ENCODE peak calls at places on chromosomes 11 and 22, in seven cellular contexts. O is HCT116, Z is sigmoid colon, M is spleen, F is endothelial cell of umbilical vein, X is stomach, V is H1. Y is an unnamed sample.

GRCh38 chr11:128931661-128932060 is 11.0 kb downstream of the TP53AIP1 start:
- DNase-seq in O (no peak), Z (no peak), M (no peak), F (no peak), X (no peak), V (no peak), Y (no peak)

GRCh38 chr11:19326499-19326898 is 85.8 kb upstream of the E2F8 start:
- DNase-seq in O (no peak), Z (no peak), M (no peak), F (peak; percentile 47), X (no peak), V (no peak), Y (no peak)

GRCh38 chr11:123671534-123671933 is 17.1 kb upstream of the SCN3B start:
- DNase-seq in O (no peak), Z (no peak), M (no peak), F (no peak), X (no peak), V (no peak), Y (no peak)

GRCh38 chr11:45933131-45933821 is 10.8 kb downstream of the LARGE2 start:
- DNase-seq in O (no peak), Z (peak; percentile 64), M (peak; percentile 86), F (no peak), X (peak; percentile 79), V (no peak), Y (no peak)

GRCh38 chr11:24312464-24313238 is 184.2 kb upstream of the LUZP2 start:
- DNase-seq in O (no peak), Z (no peak), M (no peak), F (peak; percentile 96), X (no peak), V (no peak), Y (no peak)

GRCh38 chr22:46528121-46528610 is 9.3 kb downstream of the CELSR1 start:
- DNase-seq in O (peak; percentile 69), Z (no peak), M (no peak), F (peak; percentile 27), X (no peak), V (no peak), Y (no peak)

GRCh38 chr11:47087801-47088200 is 88.9 kb downstream of the ARFGAP2 start:
- DNase-seq in O (no peak), Z (no peak), M (no peak), F (no peak), X (no peak), V (no peak), Y (no peak)

GRCh38 chr22:38761202-38762162 is 5.7 kb upstream of the SUN2 start:
- DNase-seq in O (no peak), Z (no peak), M (peak; percentile 82), F (no peak), X (no peak), V (no peak), Y (no peak)

GRCh38 chr22:36935694-36936093 is 22.3 kb downstream of the CSF2RB start:
- DNase-seq in O (no peak), Z (no peak), M (no peak), F (no peak), X (no peak), V (peak; percentile 33), Y (no peak)

GRCh38 chr11:10640308-10640707 is 53.2 kb downstream of the IRAG1 start:
- DNase-seq in O (no peak), Z (no peak), M (no peak), F (no peak), X (no peak), V (no peak), Y (no peak)

GRCh38 chr11:75919525-75919924 is 104.5 kb downstream of the UVRAG start:
- DNase-seq in O (no peak), Z (peak; percentile 54), M (no peak), F (no peak), X (no peak), V (no peak), Y (no peak)

GRCh38 chr22:46358766-46359165 is 23.3 kb downstream of the TRMU start:
- DNase-seq in O (no peak), Z (no peak), M (peak; percentile 47), F (no peak), X (no peak), V (no peak), Y (no peak)

GRCh38 chr11:87437844-87438223 is 400.1 kb downstream of the TMEM135 start:
- DNase-seq in O (no peak), Z (no peak), M (no peak), F (no peak), X (no peak), V (no peak), Y (no peak)

GRCh38 chr11:30504468-30504867 is 81.7 kb downstream of the MPPED2 start:
- DNase-seq in O (no peak), Z (no peak), M (no peak), F (no peak), X (no peak), V (no peak), Y (no peak)

GRCh38 chr22:22773979-22774738 is 113.5 kb upstream of the IGLL5 start:
- DNase-seq in O (no peak), Z (no peak), M (no peak), F (no peak), X (no peak), V (no peak), Y (no peak)

GRCh38 chr11:121418625-121419114 is 33.4 kb upstream of the SORL1 start:
- DNase-seq in O (no peak), Z (no peak), M (peak; percentile 88), F (no peak), X (no peak), V (no peak), Y (no peak)

GRCh38 chr11:37394236-37394870 is 796.3 kb upstream of the RAG2 start:
- DNase-seq in O (no peak), Z (no peak), M (no peak), F (no peak), X (no peak), V (no peak), Y (no peak)

GRCh38 chr11:74434528-74434927 is 32.8 kb downstream of the KCNE3 start:
- DNase-seq in O (no peak), Z (no peak), M (no peak), F (no peak), X (no peak), V (no peak), Y (no peak)

GRCh38 chr11:636511-637332 is at the start of gene DRD4:
- DNase-seq in O (no peak), Z (no peak), M (no peak), F (no peak), X (no peak), V (peak; percentile 75), Y (no peak)

GRCh38 chr22:37742374-37743092 is 45.7 kb downstream of the TRIOBP start:
- DNase-seq in O (peak; percentile 96), Z (peak; percentile 89), M (no peak), F (no peak), X (peak; percentile 70), V (no peak), Y (no peak)

DNA sequence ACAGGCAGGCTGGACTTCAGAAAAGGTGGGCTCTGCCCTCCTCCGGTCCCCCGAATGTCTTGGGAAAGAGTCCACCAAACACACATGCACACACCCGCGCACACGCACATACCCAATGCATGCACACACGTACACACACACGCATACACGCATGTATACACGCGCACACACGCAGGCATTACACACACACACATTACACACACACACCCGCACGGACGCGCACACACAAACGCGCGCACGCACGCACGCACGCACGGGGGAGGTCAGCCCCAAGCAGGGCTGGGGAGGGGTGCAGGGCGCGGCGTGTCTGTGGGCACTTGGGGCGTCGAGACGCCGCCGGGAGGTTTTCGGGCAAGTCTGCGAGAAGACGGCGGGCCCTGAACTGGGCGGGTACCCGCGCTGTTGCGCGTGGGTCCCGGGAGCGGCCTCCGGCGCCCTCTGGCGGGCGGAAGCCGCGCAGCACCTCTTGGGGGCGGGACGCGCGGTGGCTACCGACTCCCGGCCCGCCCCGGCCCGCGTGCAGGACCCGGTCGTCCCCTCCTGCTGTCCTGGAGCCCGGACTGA is 3.5 kb downstream of the SEPTIN5 start:
- DNase-seq in O (no peak), Z (peak; percentile 86), M (peak; percentile 96), F (peak; percentile 62), X (peak; percentile 79), V (peak; percentile 92), Y (peak; percentile 97)
- TF ChIP-seq POLR2AphosphoS5 in O (peak; percentile 35), Z (no peak), M (peak; percentile 18), F (peak; percentile 49), X (no peak), V (no peak), Y (no peak)

GRCh38 chr22:49966041-49966715 is 5.6 kb downstream of the PIM3 start:
- DNase-seq in O (no peak), Z (peak; percentile 67), M (peak; percentile 84), F (no peak), X (peak; percentile 47), V (peak; percentile 49), Y (no peak)
- TF ChIP-seq POLR2A in O (no peak), Z (no peak), M (no peak), F (no peak), X (no peak), V (no peak), Y (peak; percentile 28)

DNA sequence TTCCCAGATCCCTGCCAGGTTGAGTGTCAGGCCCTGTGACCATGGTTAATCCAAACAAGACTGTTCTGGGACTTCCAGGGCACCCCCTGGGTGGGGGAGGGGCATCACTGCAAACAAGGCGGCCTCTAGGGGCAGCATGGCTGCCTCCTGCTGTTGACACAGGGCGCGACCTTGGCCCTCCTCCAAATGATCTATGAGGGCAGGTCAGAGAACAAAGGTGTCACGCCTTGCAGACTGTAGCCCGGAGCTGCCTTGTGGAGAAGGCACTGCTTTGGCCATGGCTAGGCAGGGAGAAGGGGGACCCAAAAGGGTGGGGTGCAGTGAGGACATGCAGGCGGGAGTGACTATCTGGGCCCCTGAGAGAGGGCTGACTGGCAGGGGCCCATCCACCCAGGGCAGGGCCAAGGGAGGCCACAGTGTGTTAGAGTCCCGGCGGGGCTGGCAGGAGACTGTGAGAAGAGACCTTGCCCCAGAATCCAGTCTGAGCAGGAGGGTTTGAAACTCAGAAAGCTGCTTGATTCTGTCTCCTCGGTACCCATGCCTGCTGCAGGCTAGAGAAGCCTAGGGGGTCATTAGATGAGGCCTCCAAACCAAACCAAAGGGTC is 35.6 kb downstream of the KCNC1 start:
- DNase-seq in O (no peak), Z (no peak), M (peak; percentile 67), F (no peak), X (peak; percentile 50), V (no peak), Y (no peak)
- TF ChIP-seq POLR2AphosphoS5 in O (no peak), Z (no peak), M (no peak), F (no peak), X (no peak), V (no peak), Y (no peak)

DNA sequence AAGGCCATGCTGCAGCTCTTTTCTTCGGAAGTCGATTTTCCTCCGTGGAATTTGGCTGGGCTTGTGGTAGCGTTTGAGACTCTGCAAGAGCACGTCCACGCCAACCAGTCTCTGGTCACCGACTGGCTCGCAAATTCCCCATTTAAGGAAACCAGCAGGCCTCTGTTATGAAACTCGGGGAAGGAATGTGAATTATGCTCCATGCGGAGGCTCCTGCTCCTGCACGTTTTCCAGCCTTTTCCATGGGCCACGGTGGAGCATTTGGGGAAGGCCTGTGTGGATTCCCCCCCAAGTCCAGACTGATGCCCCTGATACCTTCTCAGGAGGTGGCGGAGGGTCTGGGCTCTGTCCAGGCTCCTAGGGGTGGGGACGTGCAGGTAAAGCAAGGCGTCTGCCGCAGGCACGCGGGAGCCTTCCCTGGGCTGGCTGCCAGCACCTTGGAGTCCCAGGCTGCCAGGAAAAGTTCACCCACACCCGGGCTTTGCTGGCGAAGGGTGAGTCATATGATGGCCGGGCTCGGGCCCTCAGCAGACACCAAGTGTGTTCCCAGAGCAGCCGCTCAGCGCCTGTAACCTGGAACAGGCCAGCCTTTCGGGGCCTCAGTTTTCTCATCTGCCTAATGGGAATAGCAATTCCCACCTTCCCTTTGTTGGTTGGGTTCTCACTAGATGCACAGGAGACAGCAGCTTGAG is 41.9 kb downstream of the LRP5 start:
- DNase-seq in O (peak; percentile 80), Z (peak; percentile 97), M (no peak), F (peak; percentile 44), X (peak; percentile 94), V (no peak), Y (no peak)
- TF ChIP-seq POLR2A in O (no peak), Z (peak; percentile 10), M (no peak), F (no peak), X (no peak), V (no peak), Y (no peak)

GRCh38 chr11:6481012-6481923 is at the start of the genes ARFIP2 and TIMM10B:
- DNase-seq in O (peak; percentile 94), Z (peak; percentile 99), M (peak; percentile 100), F (peak; percentile 98), X (peak; percentile 99), V (peak; percentile 95), Y (peak; percentile 98)
- TF ChIP-seq POLR2AphosphoS5 in O (peak; percentile 81), Z (peak; percentile 98), M (peak; percentile 99), F (peak; percentile 83), X (peak; percentile 95), V (peak; percentile 95), Y (peak; percentile 95)